ENCODE peak calls at places on chromosomes 4 and X, in four cellular contexts. L is IMR-90, D is stomach, Z is uterus. Q is an unnamed sample.

GRCh38 chr4:111136438-111136837 is 513.6 kb upstream of the PITX2 start:
- DNase-seq in L (peak; percentile 59), D (no peak), Z (no peak), Q (no peak)

GRCh38 chr4:112127736-112128322 is 17.4 kb upstream of the FAM241A start:
- DNase-seq in L (peak; percentile 55), D (no peak), Z (no peak), Q (no peak)

GRCh38 chrX:5998901-5999300 is 229.8 kb downstream of the NLGN4X start:
- DNase-seq in L (no peak), D (no peak), Z (no peak), Q (no peak)

GRCh38 chr4:189048119-189048518 is 892.6 kb upstream of the FRG1 start:
- DNase-seq in L (peak; percentile 55), D (no peak), Z (no peak), Q (no peak)

GRCh38 chrX:64842492-64842891 is 133.8 kb downstream of the ZC4H2 start:
- DNase-seq in L (no peak), D (no peak), Z (no peak), Q (no peak)

GRCh38 chr4:3525532-3526430 is 6.4 kb downstream of the LRPAP1 start:
- DNase-seq in L (no peak), D (no peak), Z (peak; percentile 7), Q (peak; percentile 1)

GRCh38 chr4:169612869-169613859 is 781 bp upstream of the NEK1 start:
- DNase-seq in L (peak; percentile 79), D (peak; percentile 71), Z (peak; percentile 69), Q (no peak)

GRCh38 chr4:85370400-85371032 is 104.4 kb upstream of the ARHGAP24 start:
- DNase-seq in L (peak; percentile 18), D (peak; percentile 28), Z (no peak), Q (peak; percentile 22)

GRCh38 chr4:15756361-15756861 is 21.7 kb upstream of the CD38 start:
- DNase-seq in L (peak; percentile 26), D (no peak), Z (no peak), Q (no peak)

GRCh38 chr4:107740381-107740780 is 20.3 kb upstream of the PAPSS1 start:
- DNase-seq in L (peak; percentile 9), D (no peak), Z (no peak), Q (no peak)
- H3K27ac ChIP-seq in L (no peak overlapping the region), D (peak overlapping the region; percentile 55), Z (peak overlapping the region; percentile 56), Q (no peak overlapping the region)

GRCh38 chr4:58188313-58188712 is 1078.1 kb upstream of the IGFBP7 start:
- DNase-seq in L (no peak), D (no peak), Z (no peak), Q (no peak)
- TF ChIP-seq POLR2A in L (no peak), D (no peak), Z (no peak), Q (no peak)

GRCh38 chrX:118325453-118325852 is 20.5 kb upstream of the WDR44 start:
- DNase-seq in L (no peak), D (no peak), Z (no peak), Q (no peak)
- TF ChIP-seq CTCF in L (peak; percentile 14), D (no peak), Z (no peak), Q (no peak)

GRCh38 chrX:23926015-23926414 is 18.2 kb downstream of the CXorf58 start:
- DNase-seq in L (peak; percentile 54), D (no peak), Z (no peak), Q (no peak)
- H3K27ac ChIP-seq in L (no peak overlapping the region), D (no peak overlapping the region), Z (no peak overlapping the region), Q (no peak overlapping the region)

DNA sequence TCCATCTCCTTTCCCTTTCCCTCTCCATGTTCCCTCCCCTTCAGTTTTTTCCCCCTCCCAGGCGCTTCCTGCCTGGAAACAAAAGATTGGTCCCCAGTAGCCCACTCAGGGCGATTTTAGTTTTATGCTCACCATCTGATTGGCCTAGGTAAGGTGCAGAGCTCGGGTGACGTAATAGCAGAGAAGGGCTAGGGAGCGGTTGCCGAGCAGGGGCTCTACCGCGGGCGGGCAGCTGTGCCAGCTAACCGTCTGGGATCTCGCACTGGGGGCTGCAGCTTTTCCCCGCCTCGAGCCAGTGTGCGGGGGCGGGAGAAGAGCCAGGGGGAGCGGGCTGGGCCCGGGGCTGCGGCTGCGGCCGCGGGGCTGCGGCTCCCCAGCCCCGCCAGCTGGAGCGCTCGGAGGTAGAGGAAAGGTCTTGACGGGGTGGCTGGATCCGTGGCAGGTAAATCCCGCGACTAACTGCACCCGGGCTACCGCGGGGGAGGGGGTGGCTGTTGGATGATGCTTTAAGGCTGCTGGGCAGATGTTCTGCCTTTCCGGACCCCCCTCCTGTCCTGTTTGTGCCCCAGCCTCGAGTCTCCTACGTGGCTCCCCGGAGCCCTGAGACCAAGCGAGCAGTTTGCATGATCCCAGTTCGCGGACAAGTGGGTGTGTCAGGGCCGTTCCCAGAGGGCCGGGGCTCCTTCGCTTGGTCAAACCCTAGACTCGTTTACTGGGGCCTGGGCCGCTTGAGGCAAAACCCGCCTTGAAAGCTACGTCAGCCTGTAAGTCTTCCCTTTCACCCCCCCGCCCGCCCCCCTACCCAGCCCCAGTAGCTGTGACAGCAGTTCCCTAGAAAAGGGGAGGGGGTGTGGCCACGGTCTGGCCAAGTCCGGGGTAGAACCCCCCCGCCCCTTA is at the start of gene PAK3:
- DNase-seq in L (peak; percentile 64), D (peak; percentile 35), Z (peak; percentile 80), Q (peak; percentile 23)
- TF ChIP-seq POLR2A in L (no peak), D (no peak), Z (peak; percentile 67), Q (no peak)

GRCh38 chr4:20354120-20354519 is 102.4 kb downstream of the SLIT2 start:
- DNase-seq in L (no peak), D (no peak), Z (no peak), Q (no peak)
- TF ChIP-seq CTCF in L (no peak), D (no peak), Z (no peak), Q (no peak)

DNA sequence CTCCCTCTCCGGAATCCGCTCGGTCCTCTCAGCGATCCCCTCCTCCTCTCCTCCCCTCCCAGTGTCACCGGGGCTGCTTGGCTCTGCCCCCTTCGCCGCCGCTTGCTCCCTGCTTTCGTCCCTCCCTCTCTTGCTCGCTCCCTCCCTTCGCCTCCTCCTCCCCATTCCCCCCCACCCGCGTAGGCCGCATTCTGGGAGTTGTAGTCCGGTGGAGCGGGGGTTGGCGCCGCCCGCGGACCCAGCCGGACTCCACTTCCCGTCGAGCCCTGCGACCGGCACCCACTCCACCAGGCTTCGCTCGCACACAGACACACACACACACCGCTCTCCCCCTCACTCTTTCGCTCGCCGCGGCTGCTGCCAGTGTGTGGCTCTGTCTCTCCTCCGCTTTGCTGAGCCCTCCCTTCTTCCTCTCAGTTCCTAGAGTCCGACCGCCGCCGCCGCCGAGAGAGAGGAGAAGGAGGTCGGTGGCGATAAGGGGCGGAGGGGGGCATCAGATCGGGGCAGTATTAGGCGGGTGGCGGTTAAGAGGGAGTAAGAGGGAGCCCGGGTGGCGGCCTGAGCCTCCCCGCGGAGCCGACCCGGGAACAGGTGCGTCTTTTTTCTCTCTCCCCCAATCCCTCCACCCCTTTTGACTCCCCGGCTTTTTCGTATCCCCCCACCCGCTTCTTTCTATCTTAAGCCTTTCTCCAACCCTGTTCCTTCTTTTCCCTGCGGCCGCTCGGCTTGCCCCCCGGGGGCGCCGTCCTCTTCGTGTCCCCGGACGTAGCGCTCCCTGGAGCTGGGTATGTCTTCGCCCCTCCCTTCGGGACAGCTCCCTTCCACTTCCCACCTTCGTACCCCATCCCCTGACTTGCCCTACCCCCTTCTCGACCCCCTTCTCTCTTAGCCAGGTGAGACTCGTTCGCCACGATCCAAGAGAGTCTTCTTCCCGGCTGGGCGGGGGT is at the start of gene BCORL1:
- DNase-seq in L (peak; percentile 89), D (peak; percentile 90), Z (peak; percentile 90), Q (peak; percentile 92)
- H3K27ac ChIP-seq in L (no peak within 1 kb of the TSS), D (peak within 1 kb of the TSS; percentile 83), Z (peak within 1 kb of the TSS; percentile 80), Q (peak within 1 kb of the TSS; percentile 52)

DNA sequence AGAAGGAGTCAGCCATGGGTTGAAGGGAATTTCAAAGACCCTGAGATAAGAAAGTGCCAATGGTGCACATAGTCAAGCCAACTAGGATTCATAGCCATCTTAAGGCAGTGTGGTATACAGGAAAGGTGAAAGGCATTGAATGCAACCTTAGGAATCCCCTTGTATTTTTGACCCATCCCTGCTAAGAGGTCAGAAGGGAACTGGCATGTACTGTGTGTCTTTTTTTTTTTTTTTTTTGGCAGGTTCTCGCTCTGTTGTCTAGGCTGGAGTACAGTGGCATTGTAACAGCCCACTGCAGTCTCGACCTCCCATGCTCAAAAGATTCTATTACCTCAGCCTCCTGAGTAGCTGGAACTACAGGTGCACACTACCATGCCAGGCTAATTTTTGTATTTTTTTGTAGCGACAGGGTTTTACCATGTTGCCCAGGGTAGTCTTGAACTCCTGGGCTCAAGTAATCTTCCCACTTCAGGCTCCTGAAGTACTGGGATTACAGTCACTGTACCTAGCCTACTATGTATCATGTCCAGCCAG is 40.8 kb downstream of the VSIG4 start:
- DNase-seq in L (no peak), D (no peak), Z (no peak), Q (no peak)
- TF ChIP-seq POLR2A in L (no peak), D (no peak), Z (no peak), Q (no peak)